ENCODE peak calls at places on chromosomes 4 and X, in five cellular contexts. N is esophagus squamous epithelium, C is activated T-cell treated with anti-CD3 and anti-CD28 coated beads for 4 hours, R is LoVo, Z is islet precursor cell. O is an unnamed sample.
A peak's percentile ranks its signal among the peaks of the same experiment; 100 is the strongest.

GRCh38 chr4:135240796-135241195 is 1039.2 kb upstream of the PABPC4L start:
- DNase-seq in C (no peak), R (no peak), Z (no peak), N (no peak), O (peak; percentile 96)

GRCh38 chrX:8971116-8971515 is 62.8 kb downstream of the FAM9B start:
- DNase-seq in R (peak; percentile 22), N (no peak), Z (no peak), C (no peak), O (peak; percentile 69)

GRCh38 chr4:26782168-26782829 is 78.3 kb upstream of the STIM2 start:
- DNase-seq in C (no peak), N (no peak), R (no peak), Z (no peak), O (no peak)

GRCh38 chrX:10851809-10852208 is 231.4 kb upstream of the MID1 start:
- DNase-seq in C (no peak), R (no peak), Z (no peak), N (no peak), O (no peak)

GRCh38 chr4:96630839-96631238 is 790.9 kb downstream of the PDHA2 start:
- DNase-seq in C (no peak), Z (no peak), R (no peak), N (no peak), O (no peak)

GRCh38 chrX:152991123-152991522 is 2.8 kb downstream of the PNMA5 start:
- DNase-seq in N (no peak), R (no peak), Z (no peak), C (no peak), O (no peak)

GRCh38 chr4:3372933-3373465 is 68.8 kb upstream of the HGFAC start:
- DNase-seq in C (no peak), R (no peak), Z (no peak), N (no peak), O (no peak)

GRCh38 chrX:97366246-97366645 is 482.5 kb downstream of the RPA4 start:
- DNase-seq in R (no peak), C (no peak), Z (no peak), N (no peak), O (peak; percentile 31)

GRCh38 chrX:43813898-43814297 is 68.4 kb downstream of the MAOB start:
- DNase-seq in R (no peak), N (no peak), Z (no peak), C (no peak), O (no peak)

GRCh38 chrX:118720058-118720707 is 7.2 kb upstream of the IL13RA1 start:
- DNase-seq in C (no peak), Z (no peak), R (no peak), N (no peak), O (no peak)

GRCh38 chr4:93433840-93434239 is 394.7 kb upstream of the ATOH1 start:
- DNase-seq in R (no peak), C (no peak), N (no peak), Z (no peak), O (no peak)

GRCh38 chrX:106249706-106250379 is 81.7 kb downstream of the PWWP3B start:
- DNase-seq in N (no peak), C (no peak), R (no peak), Z (no peak), O (peak; percentile 58)

GRCh38 chr4:128590034-128590740 is 219.3 kb upstream of the JADE1 start:
- DNase-seq in C (no peak), Z (no peak), R (no peak), N (no peak), O (peak; percentile 77)

GRCh38 chr4:177285953-177286352 is 23.7 kb upstream of the NEIL3 start:
- DNase-seq in Z (no peak), N (no peak), C (no peak), R (no peak), O (no peak)

GRCh38 chr4:71607780-71608673 is 175.9 kb downstream of the GC start:
- DNase-seq in C (no peak), Z (no peak), R (peak; percentile 67), N (no peak), O (peak; percentile 59)

GRCh38 chr4:75717332-75717873 is 7.0 kb upstream of the USO1 start:
- DNase-seq in R (no peak), C (no peak), Z (no peak), N (no peak), O (no peak)

GRCh38 chr4:110821186-110821585 is 198.3 kb upstream of the PITX2 start:
- DNase-seq in Z (no peak), N (no peak), R (no peak), C (no peak), O (no peak)

GRCh38 chr4:42627887-42628646 is 28.8 kb downstream of the ATP8A1 start:
- DNase-seq in Z (no peak), C (peak; percentile 19), R (no peak), N (no peak), O (no peak)

GRCh38 chr4:141469392-141469791 is 167.0 kb upstream of the IL15 start:
- DNase-seq in N (no peak), C (no peak), Z (no peak), R (no peak), O (no peak)

GRCh38 chr4:129641179-129641578 is 545.2 kb downstream of the C4orf33 start:
- DNase-seq in N (no peak), C (peak; percentile 13), R (peak; percentile 55), Z (peak; percentile 65), O (peak; percentile 48)

GRCh38 chrX:155247497-155247896 is 16.8 kb downstream of the RAB39B start:
- DNase-seq in Z (no peak), N (no peak), C (no peak), R (no peak), O (no peak)

GRCh38 chr4:52126946-52127345 is 75.8 kb downstream of the SPATA18 start:
- DNase-seq in C (no peak), Z (peak; percentile 69), R (no peak), N (no peak), O (no peak)

GRCh38 chrX:48589482-48590162 is 7.7 kb upstream of the WDR13 start:
- DNase-seq in Z (no peak), N (no peak), R (no peak), C (no peak), O (no peak)

GRCh38 chrX:110050885-110051284 is 48.0 kb downstream of the TMEM164 start:
- DNase-seq in N (no peak), Z (no peak), R (no peak), C (no peak), O (no peak)

GRCh38 chr4:142091085-142091513 is 454.7 kb downstream of the IL15 start:
- DNase-seq in N (no peak), R (no peak), Z (no peak), C (no peak), O (peak; percentile 77)

GRCh38 chrX:57364145-57364544 is 77.6 kb downstream of the FAAH2 start:
- DNase-seq in R (no peak), Z (no peak), C (no peak), N (no peak), O (no peak)

GRCh38 chrX:9677098-9677739 is 88.4 kb downstream of the GPR143 start:
- DNase-seq in N (no peak), C (no peak), R (peak; percentile 41), Z (no peak), O (peak; percentile 13)

GRCh38 chr4:53510981-53511380 is 80.3 kb downstream of the LNX1 start:
- DNase-seq in R (no peak), N (no peak), C (no peak), Z (no peak), O (peak; percentile 97)

GRCh38 chrX:144896323-144896722 is 351.0 kb upstream of the SPANXN1 start:
- DNase-seq in N (no peak), C (no peak), Z (no peak), R (no peak), O (no peak)

GRCh38 chr4:17523626-17524025 is 8.7 kb downstream of the CLRN2 start:
- DNase-seq in Z (no peak), C (no peak), R (no peak), N (no peak), O (no peak)

GRCh38 chr4:2948895-2949781 is 14.1 kb downstream of the NOP14 start:
- DNase-seq in Z (no peak), C (no peak), R (no peak), N (no peak), O (no peak)

GRCh38 chrX:107603433-107604159 is 24.7 kb upstream of the PRPS1 start:
- DNase-seq in C (no peak), Z (no peak), R (no peak), N (no peak), O (no peak)